ENCODE peak calls at places on chromosomes 13 and 19, in four cellular contexts. W, S, R and V are unnamed samples.

GRCh38 chr13:19967619-19968018 is 9.1 kb downstream of the ZMYM2 start:
- DNase-seq in S (no peak), R (peak; percentile 12), W (no peak), V (no peak)

GRCh38 chr13:110233181-110233641 is 73.7 kb downstream of the COL4A1 start:
- DNase-seq in S (no peak), W (peak; percentile 46), R (peak; percentile 95), V (no peak)

GRCh38 chr19:1146418-1146711 is 27.7 kb downstream of the SBNO2 start:
- DNase-seq in W (no peak), S (no peak), R (no peak), V (no peak)

GRCh38 chr13:20461860-20462532 is 63.7 kb downstream of the CRYL1 start:
- DNase-seq in W (no peak), S (no peak), R (peak; percentile 48), V (no peak)

GRCh38 chr13:51717786-51718398 is 86.1 kb downstream of the DHRS12 start:
- DNase-seq in S (no peak), W (no peak), R (no peak), V (no peak)

GRCh38 chr13:99657848-99658265 is 156.6 kb downstream of the TM9SF2 start:
- DNase-seq in S (no peak), R (peak; percentile 54), W (peak; percentile 25), V (no peak)

GRCh38 chr13:26995159-26995558 is 176.5 kb downstream of the USP12 start:
- DNase-seq in R (no peak), W (no peak), S (no peak), V (no peak)

GRCh38 chr19:31880283-31880682 is 465.1 kb upstream of the ZNF507 start:
- DNase-seq in S (no peak), W (no peak), R (no peak), V (no peak)

GRCh38 chr19:43439183-43440063 is 24.7 kb downstream of the TEX101 start:
- DNase-seq in S (peak; percentile 51), W (no peak), R (peak; percentile 28), V (no peak)

GRCh38 chr13:49441846-49442245 is 2.0 kb downstream of the CAB39L start:
- DNase-seq in R (peak; percentile 21), W (peak; percentile 12), S (no peak), V (no peak)